ENCODE peak calls at places on chromosome 1, in five cellular contexts. T is NCI-H748 treated with DMSO at 0.1 percent for 48 hours; F is GOT3; Y is stimulated activated CD8-positive, alpha-beta memory T cell treated with anti-CD3 and anti-CD28 coated beads, Interleukin-4, amount 100 ng/mL, for 1 hour; S is mucosa of gallbladder. I is an unnamed sample.

GRCh38 chr1:232786845-232787455 is 18.3 kb upstream of the MAP10 start:
- DNase-seq in T (no peak), F (no peak), Y (no peak), S (no peak), I (no peak)

GRCh38 chr1:72670902-72671301 is 388.6 kb upstream of the NEGR1 start:
- DNase-seq in T (peak; percentile 24), F (no peak), Y (no peak), S (no peak), I (no peak)

GRCh38 chr1:42929434-42930177 is 29.1 kb downstream of the SLC2A1 start:
- DNase-seq in T (no peak), F (no peak), Y (no peak), S (no peak), I (no peak)

GRCh38 chr1:177981186-177981585 is 11.3 kb upstream of the SEC16B start:
- DNase-seq in T (no peak), F (no peak), Y (no peak), S (no peak), I (no peak)

GRCh38 chr1:38029081-38029681 is 16.6 kb downstream of the UTP11 start:
- DNase-seq in T (peak; percentile 10), F (no peak), Y (no peak), S (no peak), I (no peak)

GRCh38 chr1:154607084-154607747 is 770 bp downstream of the ADAR start:
- DNase-seq in T (no peak), F (no peak), Y (no peak), S (no peak), I (no peak)

GRCh38 chr1:109186704-109187071 is 27.0 kb upstream of the SARS1 start:
- DNase-seq in T (no peak), F (no peak), Y (no peak), S (peak; percentile 30), I (no peak)

GRCh38 chr1:199243423-199244061 is 604.7 kb downstream of the PTPRC start:
- DNase-seq in T (peak; percentile 9), F (no peak), Y (peak; percentile 21), S (peak; percentile 34), I (peak; percentile 9)

GRCh38 chr1:8406946-8407345 is 89.0 kb downstream of the SLC45A1 start:
- DNase-seq in T (no peak), F (no peak), Y (no peak), S (no peak), I (no peak)

GRCh38 chr1:84540759-84541158 is 33.5 kb downstream of the CTBS start:
- DNase-seq in T (no peak), F (no peak), Y (no peak), S (no peak), I (no peak)

GRCh38 chr1:53047737-53048344 is 14.2 kb upstream of the PODN start:
- DNase-seq in T (no peak), F (no peak), Y (no peak), S (no peak), I (peak; percentile 10)

GRCh38 chr1:32208891-32209309 is at the start of gene DCDC2B:
- DNase-seq in T (peak; percentile 57), F (no peak), Y (no peak), S (peak; percentile 88), I (no peak)